ENCODE peak calls at places on chromosomes 16 and 17, in ten cellular contexts. Z is hypothalamus; B is activated T-helper 1 cell treated with Interleukin-2 at 50 U/mL for 16 hours; A is neural progenitor cell; Q is T-helper 17 cell; C is ACHN; R is mucosa of gallbladder; U is A673; O is heart right ventricle; N is activated CD4-positive, CD25-positive, alpha-beta regulatory T cell. J is an unnamed sample.

GRCh38 chr16:14302399-14303181 is 231.5 kb downstream of the MRTFB start:
- DNase-seq in R (no peak), N (no peak), Z (peak), C (peak), U (peak), B (no peak), Q (no peak), A (peak), O (peak), J (peak)

GRCh38 chr17:61461586-61461966 is 9.4 kb downstream of the TBX4 start:
- DNase-seq in U (no peak), Q (no peak), Z (no peak), O (no peak), C (no peak), A (peak), N (no peak), R (no peak), B (no peak), J (no peak)

GRCh38 chr16:62738631-62739030 is 702.4 kb upstream of the CDH8 start:
- DNase-seq in A (no peak), R (no peak), N (no peak), Z (peak), B (no peak), C (no peak), U (no peak), O (no peak), Q (no peak), J (peak)

GRCh38 chr16:48231675-48232214 is 12.4 kb upstream of the LONP2 start:
- DNase-seq in N (no peak), C (peak), B (no peak), R (no peak), A (peak), O (no peak), Q (no peak), Z (no peak), U (peak), J (no peak)

GRCh38 chr17:56478836-56479447 is 114.6 kb upstream of the NOG start:
- DNase-seq in N (no peak), B (no peak), U (peak), A (peak), O (no peak), Z (no peak), C (peak), R (no peak), Q (no peak), J (no peak)

GRCh38 chr17:35171834-35172233 is 22.4 kb downstream of the SLC35G3 start:
- DNase-seq in C (no peak), B (no peak), Z (no peak), O (no peak), N (no peak), Q (no peak), U (no peak), R (no peak), A (no peak), J (no peak)

GRCh38 chr17:29590261-29590978 is 972 bp upstream of the GIT1 start:
- DNase-seq in C (no peak), N (no peak), Q (no peak), A (no peak), U (peak), O (peak), R (no peak), B (no peak), Z (no peak), J (no peak)

GRCh38 chr16:68972720-68973119 is 129.4 kb downstream of the TANGO6 start:
- DNase-seq in C (peak), O (no peak), A (peak), B (no peak), Z (no peak), R (no peak), U (peak), Q (no peak), N (no peak), J (no peak)

GRCh38 chr16:50267151-50267631 is 840 bp downstream of the ADCY7 start:
- DNase-seq in Z (no peak), R (no peak), A (no peak), O (no peak), C (no peak), Q (no peak), N (no peak), U (no peak), B (no peak), J (no peak)

GRCh38 chr16:4640572-4641305 is 16.1 kb downstream of the MGRN1 start:
- DNase-seq in B (no peak), Z (no peak), O (no peak), R (no peak), A (no peak), U (no peak), C (no peak), N (no peak), Q (no peak), J (no peak)

GRCh38 chr16:52671560-52671959 is 124.6 kb upstream of the TOX3 start:
- DNase-seq in Q (no peak), B (no peak), A (no peak), O (no peak), R (no peak), N (no peak), U (no peak), C (no peak), Z (no peak), J (no peak)

GRCh38 chr16:4966736-4967453 is 8.8 kb downstream of the SEC14L5 start:
- DNase-seq in Q (no peak), C (no peak), B (no peak), A (no peak), Z (no peak), N (no peak), U (no peak), R (no peak), O (no peak), J (no peak)

GRCh38 chr16:70685938-70686375 is at the start of gene MTSS2:
- DNase-seq in N (no peak), U (peak), Z (peak), A (peak), R (peak), Q (no peak), C (peak), B (no peak), O (peak), J (peak)

GRCh38 chr17:56038136-56038535 is 115.1 kb upstream of the ANKFN1 start:
- DNase-seq in B (no peak), Q (no peak), U (no peak), A (no peak), N (no peak), O (no peak), C (no peak), Z (no peak), R (no peak), J (no peak)

GRCh38 chr17:64146418-64147109 is 16.6 kb upstream of the ERN1 start:
- DNase-seq in O (peak), R (peak), A (peak), B (peak), Z (peak), Q (peak), N (peak), U (peak), C (peak), J (peak)

GRCh38 chr16:56513972-56514371 is 5.9 kb downstream of the BBS2 start:
- DNase-seq in O (no peak), C (peak), A (peak), N (no peak), Q (no peak), B (peak), U (peak), R (peak), Z (no peak), J (peak)

GRCh38 chr16:55239723-55240122 is 84.3 kb upstream of the IRX6 start:
- DNase-seq in Z (no peak), R (no peak), A (no peak), O (no peak), B (no peak), Q (no peak), N (no peak), U (no peak), C (no peak), J (no peak)

GRCh38 chr16:17379121-17379571 is 91.6 kb downstream of the XYLT1 start:
- DNase-seq in Q (no peak), O (peak), Z (no peak), N (no peak), C (no peak), A (no peak), B (no peak), U (no peak), R (no peak), J (no peak)

GRCh38 chr16:58508671-58509251 is 6.6 kb upstream of the SETD6 start:
- DNase-seq in Q (no peak), C (no peak), O (no peak), R (no peak), B (no peak), U (no peak), N (no peak), A (no peak), Z (no peak), J (no peak)

J was measured in amygdala.